ENCODE peak calls at places on chromosomes 11 and 22, in ten cellular contexts. Y, X, B, J, M, D, C, N, V and H are unnamed samples.
A peak's percentile ranks its signal among the peaks of the same experiment; 100 is the strongest.

GRCh38 chr11:35529971-35530495 is 4.6 kb upstream of the PAMR1 start:
- DNase-seq in Y (peak; percentile 45), X (no peak), B (no peak), J (peak; percentile 93), M (peak; percentile 94), D (peak; percentile 84), C (peak; percentile 99), N (peak; percentile 89), V (no peak), H (peak; percentile 89)

GRCh38 chr22:46178755-46179505 is 28.6 kb downstream of the PPARA start:
- DNase-seq in Y (no peak), X (no peak), B (no peak), J (peak; percentile 50), M (peak; percentile 39), D (peak; percentile 33), C (no peak), N (no peak), V (no peak), H (no peak)

GRCh38 chr11:60950024-60950423 is 2.0 kb downstream of the SLC15A3 start:
- DNase-seq in Y (no peak), X (no peak), B (no peak), J (no peak), M (no peak), D (no peak), C (no peak), N (no peak), V (no peak), H (no peak)

GRCh38 chr22:24141586-24141985 is 39.7 kb upstream of the SUSD2 start:
- DNase-seq in Y (no peak), X (no peak), B (no peak), J (peak; percentile 36), M (peak; percentile 68), D (peak; percentile 61), C (peak; percentile 13), N (peak; percentile 49), V (no peak), H (peak; percentile 32)

GRCh38 chr11:44731685-44732411 is 5.1 kb downstream of the TSPAN18 start:
- DNase-seq in Y (no peak), X (no peak), B (no peak), J (no peak), M (no peak), D (no peak), C (no peak), N (no peak), V (no peak), H (no peak)

GRCh38 chr11:3796796-3797328 is 492 bp downstream of the NUP98 start:
- DNase-seq in Y (no peak), X (no peak), B (peak; percentile 72), J (no peak), M (no peak), D (no peak), C (no peak), N (peak; percentile 25), V (no peak), H (no peak)

GRCh38 chr11:38791346-38791961 is 2193.4 kb upstream of the RAG2 start:
- DNase-seq in Y (no peak), X (no peak), B (no peak), J (peak; percentile 65), M (peak; percentile 84), D (peak; percentile 71), C (peak; percentile 61), N (peak; percentile 9), V (no peak), H (peak; percentile 43)

GRCh38 chr11:55852141-55852540 is 13.6 kb downstream of the OR5D16 start:
- DNase-seq in Y (no peak), X (no peak), B (no peak), J (no peak), M (no peak), D (no peak), C (no peak), N (no peak), V (no peak), H (no peak)

GRCh38 chr11:36485296-36485870 is 24.7 kb downstream of the TRAF6 start:
- DNase-seq in Y (no peak), X (no peak), B (no peak), J (no peak), M (no peak), D (no peak), C (no peak), N (no peak), V (no peak), H (no peak)

GRCh38 chr11:35014352-35014751 is 97.9 kb downstream of the PDHX start:
- DNase-seq in Y (no peak), X (no peak), B (no peak), J (peak; percentile 92), M (peak; percentile 88), D (no peak), C (peak; percentile 94), N (peak; percentile 87), V (no peak), H (no peak)

GRCh38 chr22:20530368-20531153 is 23.2 kb downstream of the MED15 start:
- DNase-seq in Y (peak; percentile 53), X (no peak), B (no peak), J (peak; percentile 89), M (peak; percentile 86), D (peak; percentile 92), C (peak; percentile 91), N (peak; percentile 86), V (no peak), H (peak; percentile 76)

GRCh38 chr11:122197055-122197987 is 81.3 kb upstream of the BLID start:
- DNase-seq in Y (peak; percentile 19), X (no peak), B (no peak), J (peak; percentile 99), M (peak; percentile 99), D (peak; percentile 95), C (peak; percentile 100), N (peak; percentile 97), V (no peak), H (peak; percentile 98)

GRCh38 chr22:41302016-41302767 is 867 bp downstream of the ZC3H7B start:
- DNase-seq in Y (no peak), X (peak; percentile 15), B (peak; percentile 67), J (no peak), M (no peak), D (no peak), C (peak; percentile 33), N (no peak), V (no peak), H (no peak)

GRCh38 chr11:3834349-3835099 is 6.2 kb downstream of the RHOG start:
- DNase-seq in Y (peak; percentile 37), X (no peak), B (no peak), J (no peak), M (no peak), D (no peak), C (no peak), N (no peak), V (no peak), H (no peak)

GRCh38 chr11:13287681-13288080 is 10.1 kb downstream of the BMAL1 start:
- DNase-seq in Y (no peak), X (no peak), B (no peak), J (peak; percentile 8), M (peak; percentile 50), D (no peak), C (no peak), N (peak; percentile 23), V (no peak), H (no peak)

GRCh38 chr22:37416389-37416788 is 10.9 kb downstream of the ELFN2 start:
- DNase-seq in Y (no peak), X (no peak), B (peak; percentile 30), J (no peak), M (no peak), D (no peak), C (no peak), N (no peak), V (no peak), H (no peak)

GRCh38 chr11:2208691-2209369 is 37.2 kb upstream of the TH start:
- DNase-seq in Y (no peak), X (no peak), B (peak; percentile 18), J (no peak), M (no peak), D (peak; percentile 55), C (no peak), N (no peak), V (no peak), H (peak; percentile 30)

GRCh38 chr11:115990004-115990447 is 485.8 kb upstream of the CADM1 start:
- DNase-seq in Y (no peak), X (no peak), B (peak; percentile 71), J (no peak), M (no peak), D (no peak), C (no peak), N (no peak), V (no peak), H (no peak)

GRCh38 chr22:42366815-42367581 is 65.2 kb downstream of the NFAM1 start:
- DNase-seq in Y (peak; percentile 47), X (no peak), B (no peak), J (no peak), M (no peak), D (no peak), C (no peak), N (no peak), V (no peak), H (no peak)

GRCh38 chr11:46363455-46363920 is 16.2 kb downstream of the DGKZ start:
- DNase-seq in Y (peak; percentile 86), X (no peak), B (peak; percentile 39), J (no peak), M (peak; percentile 50), D (peak; percentile 64), C (peak; percentile 57), N (peak; percentile 82), V (no peak), H (no peak)

GRCh38 chr22:44207173-44207980 is 26.7 kb downstream of the PARVG start:
- DNase-seq in Y (no peak), X (no peak), B (peak; percentile 11), J (no peak), M (no peak), D (no peak), C (no peak), N (no peak), V (no peak), H (no peak)

GRCh38 chr11:13344818-13345217 is 67.2 kb downstream of the BMAL1 start:
- DNase-seq in Y (no peak), X (no peak), B (no peak), J (no peak), M (no peak), D (no peak), C (no peak), N (no peak), V (no peak), H (no peak)

GRCh38 chr22:44583076-44583760 is 85.2 kb upstream of the RTL6 start:
- DNase-seq in Y (no peak), X (no peak), B (no peak), J (peak; percentile 11), M (peak; percentile 30), D (no peak), C (peak; percentile 20), N (peak; percentile 37), V (no peak), H (no peak)

GRCh38 chr11:46710821-46711269 is 8.2 kb upstream of the F2 start:
- DNase-seq in Y (peak; percentile 75), X (no peak), B (no peak), J (peak; percentile 96), M (peak; percentile 97), D (peak; percentile 75), C (peak; percentile 97), N (peak; percentile 93), V (no peak), H (peak; percentile 87)

GRCh38 chr11:76263166-76263565 is 56.9 kb upstream of the WNT11 start:
- DNase-seq in Y (no peak), X (no peak), B (no peak), J (no peak), M (no peak), D (no peak), C (no peak), N (no peak), V (no peak), H (no peak)

GRCh38 chr11:81237139-81237538 is 1496.5 kb downstream of the FAM181B start:
- DNase-seq in Y (no peak), X (no peak), B (no peak), J (peak; percentile 57), M (peak; percentile 40), D (peak; percentile 61), C (peak; percentile 11), N (no peak), V (no peak), H (peak; percentile 68)

GRCh38 chr11:4484310-4484709 is 1.9 kb downstream of the OR52K1 start:
- DNase-seq in Y (no peak), X (no peak), B (no peak), J (no peak), M (no peak), D (no peak), C (no peak), N (no peak), V (no peak), H (no peak)

GRCh38 chr11:13309156-13309555 is 31.6 kb downstream of the BMAL1 start:
- DNase-seq in Y (no peak), X (no peak), B (no peak), J (no peak), M (no peak), D (no peak), C (no peak), N (no peak), V (no peak), H (no peak)